ENCODE peak calls at places on chromosome 17, in eight cellular contexts. X is aorta, K is hypothalamus, L is NCI-H1436 treated with DMSO at 0.1 percent for 48 hours, Y is B cell, G is ovary, D is NCI-H510A, P is adrenal gland. N is an unnamed sample.

GRCh38 chr17:80941743-80942211 is 49.9 kb upstream of the CHMP6 start:
- DNase-seq in D (no peak), X (peak; percentile 46), G (peak; percentile 73), P (peak; percentile 20), K (no peak), L (no peak), Y (no peak), N (no peak)

GRCh38 chr17:72315514-72315913 is 194.7 kb downstream of the SOX9 start:
- DNase-seq in D (no peak), P (no peak), G (no peak), Y (no peak), L (no peak), X (no peak), K (no peak), N (no peak)

GRCh38 chr17:45123930-45124796 is 8.2 kb downstream of the PLCD3 start:
- DNase-seq in K (no peak), Y (no peak), X (peak; percentile 91), P (peak; percentile 92), G (peak; percentile 78), L (no peak), D (no peak), N (no peak)

GRCh38 chr17:69535022-69535570 is 120.6 kb downstream of the MAP2K6 start:
- DNase-seq in G (no peak), X (no peak), D (no peak), L (no peak), P (no peak), Y (no peak), K (no peak), N (no peak)

GRCh38 chr17:7023576-7024401 is 939 bp downstream of the BCL6B start:
- DNase-seq in K (peak; percentile 53), G (peak; percentile 88), D (no peak), X (peak; percentile 94), Y (peak; percentile 93), P (peak; percentile 96), L (no peak), N (peak; percentile 91)

GRCh38 chr17:52923658-52924057 is 765.1 kb upstream of the CA10 start:
- DNase-seq in G (no peak), X (no peak), P (no peak), K (no peak), Y (no peak), L (no peak), D (no peak), N (no peak)

GRCh38 chr17:36741019-36741902 is 139.9 kb downstream of the MRM1 start:
- DNase-seq in Y (no peak), L (no peak), K (no peak), D (no peak), G (no peak), P (no peak), X (no peak), N (no peak)

GRCh38 chr17:80789356-80789902 is 202.2 kb upstream of the CHMP6 start:
- DNase-seq in P (peak; percentile 89), Y (peak; percentile 41), L (peak; percentile 18), D (no peak), K (no peak), G (no peak), X (peak; percentile 53), N (no peak)

GRCh38 chr17:65711671-65712276 is 150.3 kb upstream of the AXIN2 start:
- DNase-seq in L (no peak), X (no peak), P (no peak), G (no peak), D (no peak), K (no peak), Y (no peak), N (no peak)

GRCh38 chr17:60390881-60391418 is 983 bp downstream of the USP32 start:
- DNase-seq in D (no peak), Y (no peak), P (peak; percentile 42), L (no peak), K (no peak), G (peak; percentile 28), X (peak; percentile 54), N (no peak)

GRCh38 chr17:43784628-43785101 is 4.4 kb downstream of the CFAP97D1 start:
- DNase-seq in P (no peak), X (no peak), G (no peak), K (no peak), Y (no peak), D (no peak), L (no peak), N (no peak)

GRCh38 chr17:15405016-15405415 is 62.4 kb downstream of the CDRT4 start:
- DNase-seq in X (no peak), D (no peak), P (no peak), Y (no peak), L (no peak), G (no peak), K (no peak), N (no peak)

GRCh38 chr17:79212150-79213087 is 137.8 kb downstream of the ENGASE start:
- DNase-seq in X (no peak), Y (no peak), K (no peak), D (no peak), P (no peak), G (no peak), L (no peak), N (no peak)

GRCh38 chr17:78114831-78115723 is 13.5 kb downstream of the TMC6 start:
- DNase-seq in K (peak; percentile 85), X (no peak), L (no peak), G (no peak), P (no peak), D (no peak), Y (no peak), N (no peak)

GRCh38 chr17:67942810-67943209 is 53.5 kb downstream of the C17orf58 start:
- DNase-seq in L (no peak), D (no peak), X (no peak), G (no peak), K (no peak), Y (no peak), P (no peak), N (no peak)

GRCh38 chr17:41976142-41976768 is 9.7 kb downstream of the CNP start:
- DNase-seq in D (no peak), Y (no peak), P (peak; percentile 55), K (no peak), X (no peak), L (no peak), G (peak; percentile 68), N (no peak)

GRCh38 chr17:283911-284675 is 68.5 kb downstream of the RPH3AL start:
- DNase-seq in X (peak; percentile 31), L (no peak), D (no peak), P (peak; percentile 4), K (no peak), G (no peak), Y (peak; percentile 7), N (no peak)

GRCh38 chr17:1953866-1954265 is 71.3 kb downstream of the RTN4RL1 start:
- DNase-seq in D (no peak), Y (no peak), P (no peak), X (no peak), K (no peak), G (no peak), L (no peak), N (no peak)

GRCh38 chr17:68248199-68248825 is 469 bp downstream of the AMZ2 start:
- DNase-seq in P (peak; percentile 59), D (no peak), G (no peak), X (peak; percentile 86), Y (no peak), K (peak; percentile 74), L (no peak), N (peak; percentile 29)

GRCh38 chr17:31391496-31391949 is at the start of gene RAB11FIP4:
- DNase-seq in G (no peak), K (no peak), D (peak; percentile 56), L (no peak), Y (no peak), P (no peak), X (no peak), N (no peak)

GRCh38 chr17:5111402-5112204 is at the start of gene ZNF232:
- DNase-seq in Y (peak; percentile 91), P (peak; percentile 92), X (peak; percentile 96), D (peak; percentile 97), L (peak; percentile 69), G (peak; percentile 95), K (peak; percentile 91), N (peak; percentile 82)

GRCh38 chr17:19867654-19868395 is at the start of gene ULK2:
- DNase-seq in L (no peak), G (peak; percentile 82), Y (no peak), D (peak; percentile 73), K (peak; percentile 48), P (peak; percentile 56), X (peak; percentile 64), N (peak; percentile 11)

GRCh38 chr17:70772761-70773160 is 603.4 kb downstream of the KCNJ2 start:
- DNase-seq in P (no peak), D (no peak), Y (no peak), K (no peak), X (no peak), G (no peak), L (no peak), N (no peak)

GRCh38 chr17:39750131-39751015 is 12.6 kb downstream of the GRB7 start:
- DNase-seq in D (no peak), K (no peak), X (no peak), Y (no peak), P (no peak), G (no peak), L (no peak), N (no peak)

GRCh38 chr17:16287563-16288027 is 65.7 kb downstream of the CENPV start:
- DNase-seq in L (no peak), X (no peak), G (no peak), P (no peak), D (no peak), Y (peak; percentile 62), K (no peak), N (peak; percentile 19)

GRCh38 chr17:73156166-73156840 is 8.5 kb upstream of the SSTR2 start:
- DNase-seq in P (peak; percentile 78), X (peak; percentile 80), D (peak; percentile 61), G (peak; percentile 69), L (no peak), Y (peak; percentile 52), K (peak; percentile 43), N (peak; percentile 42)

GRCh38 chr17:10063730-10064221 is 134.6 kb downstream of the GAS7 start:
- DNase-seq in P (peak; percentile 50), K (no peak), Y (peak; percentile 67), L (no peak), X (peak; percentile 81), G (no peak), D (no peak), N (no peak)

GRCh38 chr17:64765191-64765889 is 103.2 kb upstream of the SMURF2 start:
- DNase-seq in D (no peak), Y (no peak), X (no peak), G (no peak), L (no peak), P (no peak), K (no peak), N (no peak)

GRCh38 chr17:44198721-44199552 is 747 bp downstream of the ATXN7L3 start:
- DNase-seq in D (peak; percentile 37), P (peak; percentile 50), Y (peak; percentile 58), G (peak; percentile 79), X (peak; percentile 77), K (no peak), L (no peak), N (no peak)

GRCh38 chr17:64739316-64740058 is 77.4 kb upstream of the SMURF2 start:
- DNase-seq in K (no peak), L (no peak), Y (no peak), D (no peak), P (no peak), G (no peak), X (no peak), N (no peak)